ENCODE peak calls at places on chromosomes 4 and X, in four cellular contexts. J, S, B and T are unnamed samples.

GRCh38 chrX:53153581-53153980 is 59.6 kb downstream of the KANTR start:
- DNase-seq in J (no peak), S (no peak), B (no peak), T (no peak)

GRCh38 chr4:155342142-155342541 is 34.6 kb downstream of the MAP9 start:
- DNase-seq in J (no peak), S (no peak), B (peak; percentile 21), T (peak; percentile 84)

GRCh38 chr4:133095591-133095990 is 53.5 kb upstream of the PCDH10 start:
- DNase-seq in J (no peak), S (no peak), B (no peak), T (peak; percentile 52)

GRCh38 chr4:99186029-99186428 is 33.0 kb downstream of the ADH6 start:
- DNase-seq in J (no peak), S (no peak), B (no peak), T (no peak)

GRCh38 chr4:85495621-85496020 is 20.7 kb downstream of the ARHGAP24 start:
- DNase-seq in J (peak; percentile 43), S (no peak), B (no peak), T (no peak)

GRCh38 chr4:163624727-163625126 is 130.2 kb downstream of the TMA16 start:
- DNase-seq in J (no peak), S (no peak), B (no peak), T (no peak)

GRCh38 chr4:89509708-89510269 is 202.2 kb upstream of the GPRIN3 start:
- DNase-seq in J (no peak), S (no peak), B (peak; percentile 88), T (peak; percentile 2)

GRCh38 chrX:123230798-123231197 is 46.7 kb downstream of the GRIA3 start:
- DNase-seq in J (no peak), S (no peak), B (no peak), T (no peak)

GRCh38 chr4:23873717-23874535 is 15.9 kb downstream of the PPARGC1A start:
- DNase-seq in J (no peak), S (no peak), B (no peak), T (no peak)

GRCh38 chr4:7715251-7716014 is 224.2 kb downstream of the AFAP1 start:
- DNase-seq in J (no peak), S (no peak), B (no peak), T (no peak)

GRCh38 chr4:20393486-20394100 is 141.9 kb downstream of the SLIT2 start:
- DNase-seq in J (no peak), S (no peak), B (no peak), T (no peak)

GRCh38 chrX:124641737-124642491 is 295.6 kb downstream of the SH2D1A start:
- DNase-seq in J (no peak), S (no peak), B (no peak), T (no peak)

GRCh38 chr4:152935661-152936445 is at the start of gene FHDC1:
- DNase-seq in J (peak; percentile 69), S (no peak), B (no peak), T (no peak)

GRCh38 chr4:153735901-153736461 is 23.8 kb downstream of the RNF175 start:
- DNase-seq in J (no peak), S (no peak), B (no peak), T (no peak)

GRCh38 chr4:53586121-53586816 is 5.0 kb downstream of the LNX1 start:
- DNase-seq in J (no peak), S (no peak), B (peak; percentile 91), T (peak; percentile 17)

GRCh38 chr4:1950369-1950768 is 58.4 kb downstream of the NELFA start:
- DNase-seq in J (no peak), S (no peak), B (no peak), T (no peak)

GRCh38 chrX:145405012-145405411 is 157.7 kb downstream of the SPANXN1 start:
- DNase-seq in J (peak; percentile 13), S (no peak), B (peak; percentile 6), T (peak; percentile 3)

GRCh38 chr4:5812506-5813229 is 80.2 kb downstream of the CRMP1 start:
- DNase-seq in J (peak; percentile 75), S (no peak), B (peak; percentile 83), T (peak; percentile 49)